ENCODE peak calls at places on chromosomes 11 and 22, in nine cellular contexts. One of them, this sample, is unnamed.

GRCh38 chr11:118673361-118674093 is 5.9 kb downstream of the TREH start:
- DNase-seq in endodermal cell: peak; percentile 26
- DNase-seq in dorsolateral prefrontal cortex: peak; percentile 22
- DNase-seq in GM23338: no peak
- DNase-seq in suprapubic skin: peak; percentile 31
- DNase-seq in OCI-LY7: no peak
- DNase-seq in pancreas: no peak
- DNase-seq in CD8-positive, alpha-beta T cell: no peak
- DNase-seq in A673: no peak
- DNase-seq in this sample: no peak

GRCh38 chr11:44351006-44351660 is 41.2 kb upstream of the ALX4 start:
- DNase-seq in endodermal cell: no peak
- DNase-seq in dorsolateral prefrontal cortex: no peak
- DNase-seq in GM23338: no peak
- DNase-seq in suprapubic skin: no peak
- DNase-seq in OCI-LY7: peak; percentile 41
- DNase-seq in pancreas: no peak
- DNase-seq in CD8-positive, alpha-beta T cell: no peak
- DNase-seq in A673: no peak
- DNase-seq in this sample: no peak

GRCh38 chr11:29333993-29334780 is 682.6 kb downstream of the KCNA4 start:
- DNase-seq in endodermal cell: peak; percentile 47
- DNase-seq in dorsolateral prefrontal cortex: no peak
- DNase-seq in GM23338: peak; percentile 64
- DNase-seq in suprapubic skin: no peak
- DNase-seq in OCI-LY7: peak; percentile 27
- DNase-seq in pancreas: no peak
- DNase-seq in CD8-positive, alpha-beta T cell: no peak
- DNase-seq in A673: peak; percentile 92
- DNase-seq in this sample: no peak

GRCh38 chr11:112499908-112500204 is 239.2 kb upstream of the PLET1 start:
- DNase-seq in endodermal cell: no peak
- DNase-seq in dorsolateral prefrontal cortex: no peak
- DNase-seq in GM23338: peak; percentile 12
- DNase-seq in suprapubic skin: no peak
- DNase-seq in OCI-LY7: no peak
- DNase-seq in pancreas: no peak
- DNase-seq in CD8-positive, alpha-beta T cell: no peak
- DNase-seq in A673: no peak
- DNase-seq in this sample: no peak

GRCh38 chr11:27124514-27125264 is 84.1 kb downstream of the BBOX1 start:
- DNase-seq in endodermal cell: no peak
- DNase-seq in dorsolateral prefrontal cortex: no peak
- DNase-seq in GM23338: no peak
- DNase-seq in suprapubic skin: no peak
- DNase-seq in OCI-LY7: peak; percentile 30
- DNase-seq in pancreas: no peak
- DNase-seq in CD8-positive, alpha-beta T cell: no peak
- DNase-seq in A673: peak; percentile 49
- DNase-seq in this sample: no peak

GRCh38 chr11:8531312-8531711 is 62.7 kb downstream of the STK33 start:
- DNase-seq in endodermal cell: no peak
- DNase-seq in dorsolateral prefrontal cortex: no peak
- DNase-seq in GM23338: peak; percentile 21
- DNase-seq in suprapubic skin: no peak
- DNase-seq in OCI-LY7: no peak
- DNase-seq in pancreas: no peak
- DNase-seq in CD8-positive, alpha-beta T cell: no peak
- DNase-seq in A673: peak; percentile 43
- DNase-seq in this sample: peak; percentile 67

GRCh38 chr11:116540645-116541044 is 232.1 kb downstream of the BUD13 start:
- DNase-seq in endodermal cell: peak; percentile 15
- DNase-seq in dorsolateral prefrontal cortex: no peak
- DNase-seq in GM23338: no peak
- DNase-seq in suprapubic skin: peak; percentile 31
- DNase-seq in OCI-LY7: no peak
- DNase-seq in pancreas: no peak
- DNase-seq in CD8-positive, alpha-beta T cell: no peak
- DNase-seq in A673: no peak
- DNase-seq in this sample: no peak

GRCh38 chr11:46837860-46838259 is 8.2 kb downstream of the CKAP5 start:
- DNase-seq in endodermal cell: no peak
- DNase-seq in dorsolateral prefrontal cortex: no peak
- DNase-seq in GM23338: no peak
- DNase-seq in suprapubic skin: no peak
- DNase-seq in OCI-LY7: no peak
- DNase-seq in pancreas: no peak
- DNase-seq in CD8-positive, alpha-beta T cell: no peak
- DNase-seq in A673: no peak
- DNase-seq in this sample: no peak

GRCh38 chr11:102323542-102324261 is 6.4 kb downstream of the BIRC3 start:
- DNase-seq in endodermal cell: no peak
- DNase-seq in dorsolateral prefrontal cortex: no peak
- DNase-seq in GM23338: no peak
- DNase-seq in suprapubic skin: no peak
- DNase-seq in OCI-LY7: no peak
- DNase-seq in pancreas: no peak
- DNase-seq in CD8-positive, alpha-beta T cell: no peak
- DNase-seq in A673: no peak
- DNase-seq in this sample: no peak

GRCh38 chr11:24064309-24064903 is 432.4 kb upstream of the LUZP2 start:
- DNase-seq in endodermal cell: no peak
- DNase-seq in dorsolateral prefrontal cortex: no peak
- DNase-seq in GM23338: peak; percentile 8
- DNase-seq in suprapubic skin: no peak
- DNase-seq in OCI-LY7: no peak
- DNase-seq in pancreas: no peak
- DNase-seq in CD8-positive, alpha-beta T cell: no peak
- DNase-seq in A673: no peak
- DNase-seq in this sample: no peak

GRCh38 chr11:50170115-50170514 is 137.4 kb downstream of the OR4C45 start:
- DNase-seq in endodermal cell: no peak
- DNase-seq in dorsolateral prefrontal cortex: no peak
- DNase-seq in GM23338: no peak
- DNase-seq in suprapubic skin: no peak
- DNase-seq in OCI-LY7: no peak
- DNase-seq in pancreas: no peak
- DNase-seq in CD8-positive, alpha-beta T cell: no peak
- DNase-seq in A673: no peak
- DNase-seq in this sample: no peak

GRCh38 chr22:20867179-20868099 is 8.6 kb downstream of the SNAP29 start:
- DNase-seq in endodermal cell: no peak
- DNase-seq in dorsolateral prefrontal cortex: no peak
- DNase-seq in GM23338: no peak
- DNase-seq in suprapubic skin: no peak
- DNase-seq in OCI-LY7: peak; percentile 10
- DNase-seq in pancreas: peak; percentile 12
- DNase-seq in CD8-positive, alpha-beta T cell: no peak
- DNase-seq in A673: no peak
- DNase-seq in this sample: no peak

GRCh38 chr11:118529584-118530175 is 1.3 kb upstream of the TMEM25 start:
- DNase-seq in endodermal cell: peak; percentile 65
- DNase-seq in dorsolateral prefrontal cortex: no peak
- DNase-seq in GM23338: peak; percentile 51
- DNase-seq in suprapubic skin: no peak
- DNase-seq in OCI-LY7: no peak
- DNase-seq in pancreas: no peak
- DNase-seq in CD8-positive, alpha-beta T cell: no peak
- DNase-seq in A673: no peak
- DNase-seq in this sample: no peak

GRCh38 chr11:110479070-110479444 is 49.3 kb downstream of the FDX1 start:
- DNase-seq in endodermal cell: no peak
- DNase-seq in dorsolateral prefrontal cortex: no peak
- DNase-seq in GM23338: no peak
- DNase-seq in suprapubic skin: no peak
- DNase-seq in OCI-LY7: no peak
- DNase-seq in pancreas: no peak
- DNase-seq in CD8-positive, alpha-beta T cell: no peak
- DNase-seq in A673: peak; percentile 55
- DNase-seq in this sample: no peak

GRCh38 chr11:69320756-69321741 is 27.1 kb downstream of the MYEOV start:
- DNase-seq in endodermal cell: no peak
- DNase-seq in dorsolateral prefrontal cortex: no peak
- DNase-seq in GM23338: no peak
- DNase-seq in suprapubic skin: no peak
- DNase-seq in OCI-LY7: no peak
- DNase-seq in pancreas: no peak
- DNase-seq in CD8-positive, alpha-beta T cell: no peak
- DNase-seq in A673: no peak
- DNase-seq in this sample: no peak

DNA sequence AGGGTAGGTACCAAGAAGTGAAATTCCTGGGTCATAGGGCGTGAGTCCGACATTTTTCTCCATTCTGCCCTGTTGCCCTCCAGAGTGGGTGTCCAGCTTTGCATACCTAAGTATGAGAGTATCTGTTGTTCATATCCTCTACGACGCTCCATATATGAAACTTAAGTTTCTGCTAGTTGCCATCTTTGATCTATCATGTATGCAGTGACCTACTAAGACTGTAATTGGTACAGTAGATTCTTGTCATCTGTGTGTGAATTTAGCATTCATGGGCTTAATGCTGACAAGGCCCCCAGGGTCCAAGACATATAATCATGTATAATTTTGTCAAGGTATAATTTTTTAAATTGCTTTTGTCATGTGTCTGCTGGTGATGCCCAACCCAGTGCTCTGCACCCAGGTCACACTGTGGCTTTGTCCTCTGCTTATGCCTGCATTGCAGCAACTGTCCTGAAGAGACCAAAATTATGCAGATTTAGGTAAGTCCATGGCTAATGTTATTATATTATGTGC is 12.1 kb downstream of the NEAT1 start:
- DNase-seq in endodermal cell: peak; percentile 10
- DNase-seq in dorsolateral prefrontal cortex: no peak
- DNase-seq in GM23338: no peak
- DNase-seq in suprapubic skin: no peak
- DNase-seq in OCI-LY7: no peak
- DNase-seq in pancreas: no peak
- DNase-seq in CD8-positive, alpha-beta T cell: no peak
- DNase-seq in A673: no peak
- DNase-seq in this sample: no peak
- H3K4me3 ChIP-seq in endodermal cell: no peak overlapping the region
- H3K4me3 ChIP-seq in dorsolateral prefrontal cortex: no peak overlapping the region
- H3K4me3 ChIP-seq in GM23338: no peak overlapping the region
- H3K4me3 ChIP-seq in suprapubic skin: no peak overlapping the region
- H3K4me3 ChIP-seq in OCI-LY7: peak overlapping the region; percentile 44
- H3K4me3 ChIP-seq in pancreas: no peak overlapping the region
- H3K4me3 ChIP-seq in CD8-positive, alpha-beta T cell: no peak overlapping the region
- H3K4me3 ChIP-seq in A673: no peak overlapping the region
- H3K4me3 ChIP-seq in this sample: no peak overlapping the region

DNA sequence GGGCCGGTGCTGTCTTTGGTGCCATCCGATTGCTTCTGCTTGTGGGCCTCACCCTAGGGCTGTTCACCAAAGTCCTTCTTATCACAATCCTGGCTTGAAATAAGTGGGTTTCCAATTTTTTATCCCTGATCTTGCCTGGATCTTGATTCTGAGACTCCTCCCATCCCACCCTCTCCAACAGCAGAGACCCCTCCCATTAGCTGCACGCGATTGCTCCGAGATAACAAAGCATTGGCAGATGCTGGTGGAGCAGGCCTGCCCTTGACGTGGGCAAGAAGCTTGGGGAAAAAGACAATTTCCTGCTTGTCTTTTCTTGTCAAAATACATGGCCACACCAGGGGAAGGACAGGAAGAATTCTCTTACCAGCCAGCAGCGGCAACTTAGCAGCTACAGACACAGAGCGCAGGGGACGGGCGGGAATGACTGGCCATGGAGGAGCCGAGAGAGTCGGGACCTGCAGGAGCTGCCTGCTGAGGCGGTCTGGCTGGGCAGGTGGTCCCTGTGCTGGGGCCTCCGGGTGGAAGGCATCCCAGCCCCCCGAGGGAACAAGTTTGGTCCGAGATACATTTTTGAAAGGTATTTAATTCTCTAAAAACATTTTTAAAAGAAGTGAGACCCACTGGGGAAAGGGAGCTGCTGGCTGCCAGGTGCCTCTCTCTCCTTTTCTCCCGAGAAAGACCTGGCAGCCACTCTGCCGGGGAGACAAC is 9.7 kb upstream of the BID start:
- DNase-seq in endodermal cell: no peak
- DNase-seq in dorsolateral prefrontal cortex: no peak
- DNase-seq in GM23338: no peak
- DNase-seq in suprapubic skin: no peak
- DNase-seq in OCI-LY7: no peak
- DNase-seq in pancreas: no peak
- DNase-seq in CD8-positive, alpha-beta T cell: no peak
- DNase-seq in A673: no peak
- DNase-seq in this sample: no peak
- H3K27ac ChIP-seq in endodermal cell: no peak overlapping the region
- H3K27ac ChIP-seq in dorsolateral prefrontal cortex: no peak overlapping the region
- H3K27ac ChIP-seq in GM23338: no peak overlapping the region
- H3K27ac ChIP-seq in suprapubic skin: no peak overlapping the region
- H3K27ac ChIP-seq in OCI-LY7: no peak overlapping the region
- H3K27ac ChIP-seq in pancreas: no peak overlapping the region
- H3K27ac ChIP-seq in CD8-positive, alpha-beta T cell: no peak overlapping the region
- H3K27ac ChIP-seq in A673: no peak overlapping the region
- H3K27ac ChIP-seq in this sample: no peak overlapping the region

DNA sequence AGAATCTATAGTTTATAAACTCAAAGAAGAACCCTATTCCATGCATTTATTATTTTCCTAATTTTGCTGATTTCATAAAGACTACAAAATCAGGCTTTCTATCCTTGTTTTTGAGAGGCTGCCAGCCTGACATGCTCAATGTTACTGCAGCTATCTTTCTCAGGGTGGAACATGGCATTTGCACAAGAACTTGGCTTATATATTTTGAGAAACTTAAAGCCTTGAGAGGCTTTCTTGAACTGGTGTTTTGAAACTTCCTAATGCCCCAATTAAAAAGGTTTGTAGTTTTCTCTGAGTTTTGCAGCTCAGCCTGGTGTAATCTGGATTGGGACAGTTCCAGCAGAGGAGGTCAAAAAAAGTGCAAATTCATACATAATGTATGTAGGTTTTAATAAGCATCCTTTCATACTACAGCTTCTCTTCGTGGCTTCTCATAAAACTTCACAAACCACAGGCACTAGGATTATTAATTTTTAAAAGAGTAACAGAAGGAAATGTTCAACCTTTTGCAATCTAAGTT is 223.4 kb downstream of the FAM76B start:
- DNase-seq in endodermal cell: no peak
- DNase-seq in dorsolateral prefrontal cortex: no peak
- DNase-seq in GM23338: no peak
- DNase-seq in suprapubic skin: no peak
- DNase-seq in OCI-LY7: no peak
- DNase-seq in pancreas: no peak
- DNase-seq in CD8-positive, alpha-beta T cell: no peak
- DNase-seq in A673: peak; percentile 33
- DNase-seq in this sample: no peak
- TF ChIP-seq CTCF in endodermal cell: no peak
- TF ChIP-seq CTCF in dorsolateral prefrontal cortex: no peak
- TF ChIP-seq CTCF in GM23338: no peak
- TF ChIP-seq CTCF in suprapubic skin: no peak
- TF ChIP-seq CTCF in OCI-LY7: no peak
- TF ChIP-seq CTCF in pancreas: no peak
- TF ChIP-seq CTCF in CD8-positive, alpha-beta T cell: no peak
- TF ChIP-seq CTCF in A673: no peak
- TF ChIP-seq CTCF in this sample: no peak

DNA sequence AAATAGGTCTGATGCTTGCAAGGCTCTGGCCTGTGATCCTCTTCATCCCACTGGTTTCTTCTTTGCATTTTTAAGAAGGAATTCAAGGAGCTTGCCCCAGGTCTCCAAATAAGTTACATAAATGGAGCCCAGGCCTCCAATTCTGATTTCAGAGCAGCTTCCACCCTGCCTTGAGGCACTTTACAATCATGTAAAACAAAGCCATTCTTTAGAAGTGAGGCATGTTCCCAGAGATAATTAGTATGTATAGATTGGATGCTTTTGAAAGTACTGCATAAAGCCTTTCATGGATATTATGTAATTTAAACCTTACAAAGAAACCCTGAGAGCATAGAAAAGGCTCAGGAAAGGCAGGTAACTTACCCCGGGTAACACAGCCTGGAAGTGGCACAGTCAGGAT is 466.5 kb downstream of the MIAT start:
- DNase-seq in endodermal cell: no peak
- DNase-seq in dorsolateral prefrontal cortex: no peak
- DNase-seq in GM23338: no peak
- DNase-seq in suprapubic skin: no peak
- DNase-seq in OCI-LY7: no peak
- DNase-seq in pancreas: no peak
- DNase-seq in CD8-positive, alpha-beta T cell: no peak
- DNase-seq in A673: no peak
- DNase-seq in this sample: no peak
- H3K4me3 ChIP-seq in endodermal cell: no peak overlapping the region
- H3K4me3 ChIP-seq in dorsolateral prefrontal cortex: no peak overlapping the region
- H3K4me3 ChIP-seq in GM23338: no peak overlapping the region
- H3K4me3 ChIP-seq in suprapubic skin: no peak overlapping the region
- H3K4me3 ChIP-seq in OCI-LY7: no peak overlapping the region
- H3K4me3 ChIP-seq in pancreas: no peak overlapping the region
- H3K4me3 ChIP-seq in CD8-positive, alpha-beta T cell: no peak overlapping the region
- H3K4me3 ChIP-seq in A673: no peak overlapping the region
- H3K4me3 ChIP-seq in this sample: no peak overlapping the region

This sample was measured in WERI-Rb-1.